ENCODE peak calls at places on chromosomes 2 and 18, in six cellular contexts. I is T-cell, O is activated B cell treated with CpG ODN at 0.5 μM for 24 hours, N is iris pigment epithelial cell, V is GM03348, D is neural crest cell. P is an unnamed sample.

GRCh38 chr2:19577668-19578067 is 219.2 kb upstream of the OSR1 start:
- DNase-seq in O (no peak), I (no peak), V (peak; percentile 19), D (no peak), N (peak; percentile 51), P (peak; percentile 73)

GRCh38 chr2:81481994-81482368 is 1177.4 kb upstream of the LRRTM1 start:
- DNase-seq in N (no peak), V (no peak), O (no peak), D (no peak), I (no peak), P (no peak)

GRCh38 chr2:192559541-192560126 is 364.9 kb upstream of the TMEFF2 start:
- DNase-seq in O (no peak), V (no peak), I (no peak), N (no peak), D (no peak), P (peak; percentile 7)

GRCh38 chr2:9885036-9885684 is 41.9 kb downstream of the TAF1B start:
- DNase-seq in O (no peak), I (no peak), N (peak; percentile 58), V (peak; percentile 8), D (no peak), P (peak; percentile 50)

GRCh38 chr2:76318848-76319247 is 608.1 kb upstream of the GCFC2 start:
- DNase-seq in V (no peak), I (no peak), O (no peak), D (no peak), N (no peak), P (no peak)

GRCh38 chr2:161981016-161981415 is 93.0 kb downstream of the DPP4 start:
- DNase-seq in I (no peak), O (no peak), D (no peak), N (no peak), V (no peak), P (no peak)

GRCh38 chr2:37795938-37796337 is 124.5 kb upstream of the CDC42EP3 start:
- DNase-seq in I (no peak), N (peak; percentile 95), D (no peak), O (no peak), V (peak; percentile 75), P (peak; percentile 74)

GRCh38 chr2:167592441-167592840 is 655.0 kb downstream of the STK39 start:
- DNase-seq in D (no peak), I (no peak), O (no peak), V (no peak), N (no peak), P (no peak)

GRCh38 chr2:158693476-158693875 is 101.6 kb upstream of the DAPL1 start:
- DNase-seq in V (no peak), D (no peak), O (no peak), N (no peak), I (no peak), P (no peak)

GRCh38 chr18:25350561-25351201 is 1.3 kb downstream of the ZNF521 start:
- DNase-seq in D (peak; percentile 40), V (peak; percentile 67), N (peak; percentile 42), I (no peak), O (peak; percentile 21), P (peak; percentile 6)